ENCODE peak calls at places on chromosome 13, in eight cellular contexts. One of them, this sample, is unnamed.

GRCh38 chr13:112908342-112908741 is 60.7 kb upstream of the MCF2L start:
- DNase-seq in PC-3: no peak
- DNase-seq in MM.1S: no peak
- DNase-seq in HCT116: no peak
- DNase-seq in GM23338: no peak
- DNase-seq in neural progenitor cell: no peak
- DNase-seq in hepatocyte: no peak
- DNase-seq in SK-N-SH: no peak
- DNase-seq in this sample: peak

GRCh38 chr13:40064154-40064713 is 408.8 kb downstream of the COG6 start:
- DNase-seq in PC-3: no peak
- DNase-seq in MM.1S: no peak
- DNase-seq in HCT116: no peak
- DNase-seq in GM23338: no peak
- DNase-seq in neural progenitor cell: no peak
- DNase-seq in hepatocyte: peak
- DNase-seq in SK-N-SH: no peak
- DNase-seq in this sample: no peak

GRCh38 chr13:53005631-53006030 is 23.0 kb upstream of the OLFM4 start:
- DNase-seq in PC-3: no peak
- DNase-seq in MM.1S: no peak
- DNase-seq in HCT116: no peak
- DNase-seq in GM23338: no peak
- DNase-seq in neural progenitor cell: no peak
- DNase-seq in hepatocyte: no peak
- DNase-seq in SK-N-SH: peak
- DNase-seq in this sample: no peak

GRCh38 chr13:43085545-43085944 is 62.2 kb downstream of the DNAJC15 start:
- DNase-seq in PC-3: peak
- DNase-seq in MM.1S: no peak
- DNase-seq in HCT116: peak
- DNase-seq in GM23338: peak
- DNase-seq in neural progenitor cell: no peak
- DNase-seq in hepatocyte: peak
- DNase-seq in SK-N-SH: peak
- DNase-seq in this sample: peak

GRCh38 chr13:99894835-99895427 is 76.6 kb downstream of the ZIC5 start:
- DNase-seq in PC-3: no peak
- DNase-seq in MM.1S: no peak
- DNase-seq in HCT116: no peak
- DNase-seq in GM23338: peak
- DNase-seq in neural progenitor cell: peak
- DNase-seq in hepatocyte: no peak
- DNase-seq in SK-N-SH: peak
- DNase-seq in this sample: no peak

GRCh38 chr13:38979891-38980627 is 10.6 kb downstream of the STOML3 start:
- DNase-seq in PC-3: no peak
- DNase-seq in MM.1S: no peak
- DNase-seq in HCT116: no peak
- DNase-seq in GM23338: peak
- DNase-seq in neural progenitor cell: peak
- DNase-seq in hepatocyte: peak
- DNase-seq in SK-N-SH: peak
- DNase-seq in this sample: no peak

GRCh38 chr13:83716121-83716520 is 166.2 kb downstream of the SLITRK1 start:
- DNase-seq in PC-3: no peak
- DNase-seq in MM.1S: no peak
- DNase-seq in HCT116: no peak
- DNase-seq in GM23338: peak
- DNase-seq in neural progenitor cell: no peak
- DNase-seq in hepatocyte: no peak
- DNase-seq in SK-N-SH: no peak
- DNase-seq in this sample: no peak

GRCh38 chr13:112760440-112760839 is 70.6 kb downstream of the ATP11A start:
- DNase-seq in PC-3: peak
- DNase-seq in MM.1S: no peak
- DNase-seq in HCT116: no peak
- DNase-seq in GM23338: no peak
- DNase-seq in neural progenitor cell: no peak
- DNase-seq in hepatocyte: no peak
- DNase-seq in SK-N-SH: no peak
- DNase-seq in this sample: no peak

GRCh38 chr13:62643007-62643483 is 1227.4 kb upstream of the PCDH20 start:
- DNase-seq in PC-3: peak
- DNase-seq in MM.1S: no peak
- DNase-seq in HCT116: peak
- DNase-seq in GM23338: no peak
- DNase-seq in neural progenitor cell: no peak
- DNase-seq in hepatocyte: peak
- DNase-seq in SK-N-SH: no peak
- DNase-seq in this sample: no peak

GRCh38 chr13:22235285-22235949 is 564.5 kb downstream of the FGF9 start:
- DNase-seq in PC-3: no peak
- DNase-seq in MM.1S: no peak
- DNase-seq in HCT116: peak
- DNase-seq in GM23338: peak
- DNase-seq in neural progenitor cell: peak
- DNase-seq in hepatocyte: peak
- DNase-seq in SK-N-SH: no peak
- DNase-seq in this sample: no peak

GRCh38 chr13:111518161-111518791 is 197.8 kb downstream of the TEX29 start:
- DNase-seq in PC-3: no peak
- DNase-seq in MM.1S: no peak
- DNase-seq in HCT116: no peak
- DNase-seq in GM23338: peak
- DNase-seq in neural progenitor cell: no peak
- DNase-seq in hepatocyte: no peak
- DNase-seq in SK-N-SH: no peak
- DNase-seq in this sample: peak

GRCh38 chr13:43787998-43788397 is 1.2 kb upstream of the ENOX1 start:
- DNase-seq in PC-3: peak
- DNase-seq in MM.1S: peak
- DNase-seq in HCT116: peak
- DNase-seq in GM23338: peak
- DNase-seq in neural progenitor cell: peak
- DNase-seq in hepatocyte: no peak
- DNase-seq in SK-N-SH: peak
- DNase-seq in this sample: peak

GRCh38 chr13:38417241-38417640 is 67.6 kb downstream of the UFM1 start:
- DNase-seq in PC-3: peak
- DNase-seq in MM.1S: no peak
- DNase-seq in HCT116: no peak
- DNase-seq in GM23338: no peak
- DNase-seq in neural progenitor cell: no peak
- DNase-seq in hepatocyte: no peak
- DNase-seq in SK-N-SH: no peak
- DNase-seq in this sample: no peak

GRCh38 chr13:95233026-95233635 is 68.1 kb downstream of the ABCC4 start:
- DNase-seq in PC-3: no peak
- DNase-seq in MM.1S: no peak
- DNase-seq in HCT116: no peak
- DNase-seq in GM23338: no peak
- DNase-seq in neural progenitor cell: no peak
- DNase-seq in hepatocyte: no peak
- DNase-seq in SK-N-SH: peak
- DNase-seq in this sample: no peak

GRCh38 chr13:31469377-31469776 is 269.6 kb downstream of the B3GLCT start:
- DNase-seq in PC-3: no peak
- DNase-seq in MM.1S: no peak
- DNase-seq in HCT116: no peak
- DNase-seq in GM23338: no peak
- DNase-seq in neural progenitor cell: no peak
- DNase-seq in hepatocyte: no peak
- DNase-seq in SK-N-SH: no peak
- DNase-seq in this sample: no peak

DNA sequence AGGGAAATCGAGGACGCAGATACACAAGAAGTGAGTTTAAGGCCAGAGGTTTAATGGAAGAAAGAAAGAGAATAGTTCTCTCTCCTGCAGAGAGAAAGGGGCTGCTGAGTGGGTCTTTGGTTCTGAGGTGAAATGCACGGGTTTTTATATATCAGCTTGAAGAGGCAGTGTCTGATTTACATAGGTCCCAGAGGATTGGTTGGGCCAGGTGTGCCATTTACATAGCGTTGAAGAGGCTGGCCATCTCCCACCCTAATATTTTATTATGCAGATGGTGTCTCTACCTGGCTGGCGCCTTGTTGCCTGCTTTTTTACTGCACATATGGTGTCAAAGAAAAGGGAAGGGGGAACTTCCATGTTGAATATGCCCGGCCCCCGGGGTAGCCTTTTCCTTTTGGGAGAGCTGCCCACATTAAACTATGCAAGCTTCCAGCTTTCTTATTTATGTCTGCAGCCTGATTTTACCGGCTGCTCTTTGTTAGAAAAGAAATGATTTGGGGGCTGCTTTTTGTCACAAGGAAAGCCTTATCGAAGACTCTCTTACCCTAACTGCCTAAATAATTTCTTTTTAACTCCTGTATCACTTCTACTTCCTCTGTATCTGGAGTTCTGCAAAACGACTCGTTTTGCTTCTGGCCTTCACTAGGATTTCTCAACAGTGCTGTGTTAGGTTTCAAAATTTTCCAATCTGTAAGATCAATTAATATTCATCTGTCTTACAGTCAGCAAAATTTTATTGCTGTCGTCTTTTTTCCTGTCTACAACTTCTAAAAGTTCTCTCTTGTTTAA is 268.5 kb downstream of the B3GLCT start:
- DNase-seq in PC-3: no peak
- DNase-seq in MM.1S: no peak
- DNase-seq in HCT116: no peak
- DNase-seq in GM23338: peak
- DNase-seq in neural progenitor cell: no peak
- DNase-seq in hepatocyte: no peak
- DNase-seq in SK-N-SH: no peak
- DNase-seq in this sample: no peak
- TF ChIP-seq CTCF in PC-3: no peak
- TF ChIP-seq CTCF in MM.1S: no peak
- TF ChIP-seq CTCF in HCT116: no peak
- TF ChIP-seq CTCF in GM23338: no peak
- TF ChIP-seq CTCF in neural progenitor cell: no peak
- TF ChIP-seq CTCF in hepatocyte: no peak
- TF ChIP-seq CTCF in SK-N-SH: no peak
- TF ChIP-seq CTCF in this sample: no peak

GRCh38 chr13:103671547-103671946 is 605.3 kb upstream of the SLC10A2 start:
- DNase-seq in PC-3: no peak
- DNase-seq in MM.1S: no peak
- DNase-seq in HCT116: no peak
- DNase-seq in GM23338: no peak
- DNase-seq in neural progenitor cell: no peak
- DNase-seq in hepatocyte: peak
- DNase-seq in SK-N-SH: no peak
- DNase-seq in this sample: no peak
- TF ChIP-seq EZH2phosphoT487 in PC-3: no peak
- TF ChIP-seq EZH2phosphoT487 in MM.1S: no peak
- TF ChIP-seq EZH2phosphoT487 in HCT116: no peak
- TF ChIP-seq EZH2phosphoT487 in GM23338: no peak
- TF ChIP-seq EZH2phosphoT487 in neural progenitor cell: no peak
- TF ChIP-seq EZH2phosphoT487 in hepatocyte: no peak
- TF ChIP-seq EZH2phosphoT487 in SK-N-SH: no peak
- TF ChIP-seq EZH2phosphoT487 in this sample: no peak

GRCh38 chr13:73272831-73273230 is 214.0 kb downstream of the KLF5 start:
- DNase-seq in PC-3: no peak
- DNase-seq in MM.1S: no peak
- DNase-seq in HCT116: no peak
- DNase-seq in GM23338: no peak
- DNase-seq in neural progenitor cell: no peak
- DNase-seq in hepatocyte: no peak
- DNase-seq in SK-N-SH: no peak
- DNase-seq in this sample: no peak
- H3K27ac ChIP-seq in PC-3: no peak
- H3K27ac ChIP-seq in MM.1S: no peak
- H3K27ac ChIP-seq in HCT116: no peak
- H3K27ac ChIP-seq in GM23338: no peak
- H3K27ac ChIP-seq in neural progenitor cell: no peak
- H3K27ac ChIP-seq in hepatocyte: no peak
- H3K27ac ChIP-seq in SK-N-SH: no peak
- H3K27ac ChIP-seq in this sample: no peak

GRCh38 chr13:93007928-93008327 is 218.7 kb upstream of the GPC6 start:
- DNase-seq in PC-3: no peak
- DNase-seq in MM.1S: no peak
- DNase-seq in HCT116: no peak
- DNase-seq in GM23338: no peak
- DNase-seq in neural progenitor cell: no peak
- DNase-seq in hepatocyte: no peak
- DNase-seq in SK-N-SH: no peak
- DNase-seq in this sample: no peak

GRCh38 chr13:93002071-93002470 is 224.5 kb upstream of the GPC6 start:
- DNase-seq in PC-3: no peak
- DNase-seq in MM.1S: no peak
- DNase-seq in HCT116: no peak
- DNase-seq in GM23338: no peak
- DNase-seq in neural progenitor cell: no peak
- DNase-seq in hepatocyte: no peak
- DNase-seq in SK-N-SH: no peak
- DNase-seq in this sample: no peak

GRCh38 chr13:93003531-93003930 is 223.1 kb upstream of the GPC6 start:
- DNase-seq in PC-3: no peak
- DNase-seq in MM.1S: no peak
- DNase-seq in HCT116: no peak
- DNase-seq in GM23338: no peak
- DNase-seq in neural progenitor cell: no peak
- DNase-seq in hepatocyte: no peak
- DNase-seq in SK-N-SH: no peak
- DNase-seq in this sample: no peak

DNA sequence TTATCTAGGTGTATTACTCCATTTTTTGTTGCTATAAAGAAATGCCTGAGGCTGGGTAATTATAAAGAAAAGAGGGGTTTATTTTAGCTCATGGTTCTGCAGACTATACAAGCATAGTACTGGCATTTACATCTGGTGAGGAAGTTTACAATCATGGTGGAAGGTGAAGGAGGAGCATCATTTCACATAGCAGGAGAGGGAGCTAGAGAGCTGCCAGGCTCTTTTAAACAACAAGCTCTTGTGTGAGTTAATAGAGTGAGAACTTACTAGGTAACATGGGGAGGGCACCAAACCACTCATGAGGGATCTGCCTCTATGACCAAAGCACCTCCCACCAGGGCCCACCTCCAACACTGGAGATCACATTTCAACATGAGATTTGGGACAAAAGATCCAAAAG is 221.7 kb upstream of the GPC6 start:
- DNase-seq in PC-3: no peak
- DNase-seq in MM.1S: peak
- DNase-seq in HCT116: no peak
- DNase-seq in GM23338: peak
- DNase-seq in neural progenitor cell: peak
- DNase-seq in hepatocyte: no peak
- DNase-seq in SK-N-SH: no peak
- DNase-seq in this sample: no peak
- TF ChIP-seq CTCF in PC-3: peak
- TF ChIP-seq CTCF in MM.1S: peak
- TF ChIP-seq CTCF in HCT116: no peak
- TF ChIP-seq CTCF in GM23338: peak
- TF ChIP-seq CTCF in neural progenitor cell: peak
- TF ChIP-seq CTCF in hepatocyte: peak
- TF ChIP-seq CTCF in SK-N-SH: peak
- TF ChIP-seq CTCF in this sample: peak